ENCODE peak calls at places on chromosomes 16 and 17, in six cellular contexts. E is NCI-H345; O is fibroblast of gingiva; V is fibroblast of pulmonary artery; L is body of pancreas; H is stimulated activated naive CD8-positive, alpha-beta T cell treated with anti-CD3 and anti-CD28 coated beads, Interleukin-15, Interleukin-2, amounts not matched to agents 100 U/mL and 50 U/mL, for 24 hours. Q is an unnamed sample.

GRCh38 chr17:2179615-2180295 is 123.8 kb downstream of the SMG6 start:
- DNase-seq in V (peak; percentile 98), O (peak; percentile 95), H (no peak), L (peak; percentile 75), E (no peak), Q (no peak)

GRCh38 chr17:77366558-77367245 is 225.9 kb downstream of the SEC14L1 start:
- DNase-seq in L (peak; percentile 28), H (no peak), E (peak; percentile 53), O (no peak), V (peak; percentile 47), Q (no peak)

GRCh38 chr17:46950997-46951621 is 27.9 kb downstream of the RPRML start:
- DNase-seq in H (no peak), O (no peak), L (peak; percentile 11), E (no peak), V (no peak), Q (no peak)

GRCh38 chr17:50196826-50197225 is 4.6 kb downstream of the COL1A1 start:
- DNase-seq in H (no peak), E (no peak), O (peak; percentile 89), V (peak; percentile 53), L (no peak), Q (no peak)

GRCh38 chr17:72411124-72411563 is 290.3 kb downstream of the SOX9 start:
- DNase-seq in V (no peak), O (no peak), H (no peak), E (no peak), L (peak; percentile 59), Q (no peak)

GRCh38 chr16:80940069-80940856 is 66.4 kb downstream of the CMC2 start:
- DNase-seq in E (no peak), O (no peak), L (no peak), V (no peak), H (no peak), Q (no peak)

GRCh38 chr17:80883831-80884735 is 107.6 kb upstream of the CHMP6 start:
- DNase-seq in E (no peak), O (no peak), V (no peak), H (no peak), L (no peak), Q (no peak)

GRCh38 chr16:84647830-84648594 is at the start of gene KLHL36:
- DNase-seq in H (peak; percentile 79), V (peak; percentile 23), O (no peak), E (peak; percentile 55), L (peak; percentile 52), Q (peak; percentile 59)